ENCODE peak calls at places on chromosome 18, in ten cellular contexts. J, C, X, O, T, R, N, E, Q and Y are unnamed samples.

GRCh38 chr18:59681051-59681450 is 16.2 kb downstream of the CCBE1 start:
- DNase-seq in J (no peak), C (no peak), X (no peak), O (no peak), T (no peak), R (no peak), N (no peak), E (no peak), Q (no peak), Y (no peak)

GRCh38 chr18:62060820-62061219 is 126.0 kb downstream of the PIGN start:
- DNase-seq in J (no peak), C (no peak), X (no peak), O (no peak), T (no peak), R (no peak), N (no peak), E (no peak), Q (no peak), Y (no peak)

GRCh38 chr18:48663096-48663930 is 124.5 kb downstream of the CTIF start:
- DNase-seq in J (no peak), C (no peak), X (no peak), O (peak), T (no peak), R (no peak), N (no peak), E (no peak), Q (no peak), Y (no peak)

GRCh38 chr18:64330161-64330560 is 181.3 kb upstream of the LINC00305 start:
- DNase-seq in J (no peak), C (no peak), X (no peak), O (no peak), T (no peak), R (no peak), N (no peak), E (peak), Q (no peak), Y (no peak)

GRCh38 chr18:1002653-1003178 is 98.0 kb downstream of the ADCYAP1 start:
- DNase-seq in J (no peak), C (no peak), X (no peak), O (no peak), T (peak), R (peak), N (no peak), E (no peak), Q (no peak), Y (no peak)

GRCh38 chr18:68147728-68148127 is 567.2 kb downstream of the TMX3 start:
- DNase-seq in J (no peak), C (no peak), X (no peak), O (no peak), T (peak), R (peak), N (no peak), E (no peak), Q (no peak), Y (no peak)

GRCh38 chr18:56709463-56709862 is 58.3 kb downstream of the WDR7 start:
- DNase-seq in J (no peak), C (no peak), X (peak), O (no peak), T (peak), R (peak), N (no peak), E (no peak), Q (peak), Y (peak)

GRCh38 chr18:69400253-69400975 is at the start of gene DOK6:
- DNase-seq in J (peak), C (no peak), X (no peak), O (peak), T (peak), R (peak), N (peak), E (peak), Q (peak), Y (no peak)

GRCh38 chr18:45567123-45567522 is 48.2 kb upstream of the SLC14A2 start:
- DNase-seq in J (no peak), C (no peak), X (no peak), O (no peak), T (no peak), R (peak), N (no peak), E (peak), Q (peak), Y (no peak)

GRCh38 chr18:29874519-29875098 is 1167.9 kb downstream of the DSC3 start:
- DNase-seq in J (peak), C (no peak), X (peak), O (no peak), T (peak), R (peak), N (no peak), E (peak), Q (no peak), Y (peak)

GRCh38 chr18:59885579-59886163 is 14.1 kb upstream of the PMAIP1 start:
- DNase-seq in J (no peak), C (no peak), X (no peak), O (no peak), T (peak), R (peak), N (no peak), E (no peak), Q (peak), Y (peak)

GRCh38 chr18:21904856-21905255 is 164.3 kb downstream of the MIB1 start:
- DNase-seq in J (no peak), C (no peak), X (no peak), O (peak), T (no peak), R (no peak), N (no peak), E (no peak), Q (no peak), Y (no peak)

GRCh38 chr18:43543236-43543635 is 265.9 kb upstream of the SYT4 start:
- DNase-seq in J (no peak), C (no peak), X (no peak), O (no peak), T (no peak), R (no peak), N (no peak), E (no peak), Q (no peak), Y (no peak)

GRCh38 chr18:70469916-70470315 is 181.1 kb downstream of the SOCS6 start:
- DNase-seq in J (peak), C (no peak), X (no peak), O (no peak), T (no peak), R (no peak), N (no peak), E (no peak), Q (no peak), Y (no peak)

GRCh38 chr18:9835112-9835755 is 50.5 kb upstream of the TXNDC2 start:
- DNase-seq in J (peak), C (no peak), X (no peak), O (no peak), T (no peak), R (no peak), N (no peak), E (no peak), Q (no peak), Y (no peak)

GRCh38 chr18:10398571-10398970 is 55.9 kb upstream of the APCDD1 start:
- DNase-seq in J (no peak), C (no peak), X (no peak), O (no peak), T (no peak), R (no peak), N (no peak), E (no peak), Q (no peak), Y (no peak)

GRCh38 chr18:48418409-48419267 is 9.5 kb upstream of the ZBTB7C start:
- DNase-seq in J (peak), C (no peak), X (no peak), O (no peak), T (no peak), R (no peak), N (no peak), E (no peak), Q (no peak), Y (no peak)

GRCh38 chr18:76490701-76491171 is 4.3 kb downstream of the ZNF516 start:
- DNase-seq in J (peak), C (peak), X (no peak), O (peak), T (peak), R (no peak), N (peak), E (peak), Q (peak), Y (no peak)

GRCh38 chr18:55953326-55953725 is 365.3 kb upstream of the TCF4 start:
- DNase-seq in J (no peak), C (no peak), X (no peak), O (no peak), T (no peak), R (no peak), N (no peak), E (no peak), Q (no peak), Y (no peak)

GRCh38 chr18:46641917-46642316 is 15.1 kb downstream of the LOXHD1 start:
- DNase-seq in J (no peak), C (no peak), X (no peak), O (no peak), T (no peak), R (no peak), N (no peak), E (no peak), Q (no peak), Y (no peak)

GRCh38 chr18:56836173-56836572 is 185.0 kb downstream of the WDR7 start:
- DNase-seq in J (no peak), C (no peak), X (no peak), O (no peak), T (no peak), R (no peak), N (no peak), E (peak), Q (no peak), Y (no peak)

GRCh38 chr18:48238206-48238605 is 171.0 kb downstream of the ZBTB7C start:
- DNase-seq in J (no peak), C (no peak), X (no peak), O (no peak), T (peak), R (peak), N (no peak), E (no peak), Q (peak), Y (no peak)

GRCh38 chr18:63025251-63025710 is 294.3 kb downstream of the BCL2 start:
- DNase-seq in J (peak), C (no peak), X (no peak), O (peak), T (peak), R (no peak), N (peak), E (peak), Q (no peak), Y (no peak)

GRCh38 chr18:12861637-12862036 is 22.4 kb downstream of the PTPN2 start:
- DNase-seq in J (no peak), C (no peak), X (no peak), O (no peak), T (no peak), R (no peak), N (no peak), E (no peak), Q (no peak), Y (no peak)

GRCh38 chr18:63422862-63423304 is 607 bp upstream of the VPS4B start:
- DNase-seq in J (no peak), C (no peak), X (no peak), O (no peak), T (no peak), R (no peak), N (no peak), E (peak), Q (no peak), Y (no peak)

GRCh38 chr18:37065221-37065620 is 236.3 kb downstream of the KIAA1328 start:
- DNase-seq in J (no peak), C (no peak), X (no peak), O (no peak), T (no peak), R (no peak), N (no peak), E (no peak), Q (no peak), Y (no peak)

GRCh38 chr18:41096504-41096903 is 858.5 kb upstream of the PIK3C3 start:
- DNase-seq in J (peak), C (no peak), X (no peak), O (no peak), T (peak), R (peak), N (no peak), E (peak), Q (peak), Y (peak)
- TF ChIP-seq CTCF in J (no peak), C (no peak), X (no peak), O (no peak), T (no peak), R (peak), N (no peak), E (no peak), Q (peak), Y (peak)

GRCh38 chr18:8450013-8450412 is 159.2 kb upstream of the RAB12 start:
- DNase-seq in J (no peak), C (no peak), X (peak), O (no peak), T (no peak), R (no peak), N (no peak), E (peak), Q (no peak), Y (no peak)
- TF ChIP-seq CTCF in J (no peak), C (peak), X (peak), O (no peak), T (peak), R (peak), N (peak), E (peak), Q (peak), Y (peak)

GRCh38 chr18:32469691-32470131 is 971 bp downstream of the GAREM1 start:
- DNase-seq in J (no peak), C (no peak), X (no peak), O (no peak), T (peak), R (peak), N (no peak), E (no peak), Q (no peak), Y (no peak)

GRCh38 chr18:32470136-32470712 is 458 bp downstream of the GAREM1 start:
- DNase-seq in J (peak), C (peak), X (no peak), O (peak), T (peak), R (peak), N (peak), E (peak), Q (peak), Y (no peak)

GRCh38 chr18:32468147-32468845 is 2.4 kb downstream of the GAREM1 start:
- DNase-seq in J (no peak), C (no peak), X (no peak), O (no peak), T (peak), R (no peak), N (no peak), E (no peak), Q (no peak), Y (no peak)

GRCh38 chr18:32470713-32471633 is at the start of gene GAREM1:
- DNase-seq in J (peak), C (peak), X (peak), O (peak), T (peak), R (peak), N (peak), E (peak), Q (peak), Y (peak)

DNA sequence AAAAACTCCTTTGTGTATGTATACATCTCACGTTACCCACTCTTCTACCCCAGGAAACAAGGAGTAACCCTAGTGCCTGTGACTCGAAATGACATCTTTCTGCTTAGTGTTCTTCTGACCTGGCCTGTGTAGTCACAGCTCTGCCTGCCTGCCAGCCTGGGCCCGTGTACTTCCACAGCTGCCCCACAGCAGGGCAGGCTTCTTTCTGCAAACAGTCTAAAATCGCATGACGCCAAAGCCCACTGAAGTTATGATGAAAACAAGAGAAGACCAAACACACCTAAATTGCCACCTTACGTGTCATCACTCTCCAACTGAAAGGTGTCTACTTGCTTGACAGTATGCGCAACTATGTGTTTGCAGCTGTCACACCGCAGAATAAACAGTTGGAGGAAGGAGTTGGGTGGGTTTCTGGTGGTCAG is 1.5 kb downstream of the GAREM1 start:
- DNase-seq in J (peak), C (peak), X (no peak), O (peak), T (peak), R (peak), N (peak), E (no peak), Q (peak), Y (peak)
- TF ChIP-seq CTCF in J (peak), C (peak), X (no peak), O (no peak), T (no peak), R (peak), N (peak), E (no peak), Q (peak), Y (peak)

GRCh38 chr18:3510896-3511295 is 60.9 kb downstream of the TGIF1 start:
- DNase-seq in J (no peak), C (no peak), X (no peak), O (no peak), T (no peak), R (no peak), N (no peak), E (no peak), Q (no peak), Y (no peak)
- TF ChIP-seq CTCF in J (no peak), C (no peak), X (no peak), O (no peak), T (no peak), R (no peak), N (no peak), E (no peak), Q (no peak), Y (no peak)

DNA sequence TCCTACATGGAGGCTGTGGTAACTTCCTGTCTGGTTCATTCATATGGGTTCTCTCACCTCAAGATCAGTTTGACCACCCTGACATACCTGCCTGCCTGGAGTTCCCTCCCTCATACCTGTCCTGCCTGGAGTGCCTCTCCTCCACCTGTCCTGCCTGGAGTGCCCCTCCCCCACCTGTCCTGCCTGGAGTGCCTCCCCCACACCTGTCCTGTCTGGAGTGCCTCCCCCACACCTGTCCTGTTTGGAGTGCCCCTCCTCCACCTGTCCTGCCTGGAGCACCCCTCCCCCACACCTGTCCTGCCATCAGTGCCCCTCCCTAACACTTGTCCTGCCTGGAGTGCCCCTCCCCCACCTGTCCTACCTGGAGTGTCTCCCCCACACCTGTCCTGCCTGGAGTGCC is 461.9 kb downstream of the PTPRM start:
- DNase-seq in J (peak), C (no peak), X (no peak), O (no peak), T (no peak), R (no peak), N (no peak), E (peak), Q (no peak), Y (no peak)
- TF ChIP-seq CTCF in J (no peak), C (no peak), X (no peak), O (no peak), T (no peak), R (no peak), N (no peak), E (no peak), Q (no peak), Y (no peak)

DNA sequence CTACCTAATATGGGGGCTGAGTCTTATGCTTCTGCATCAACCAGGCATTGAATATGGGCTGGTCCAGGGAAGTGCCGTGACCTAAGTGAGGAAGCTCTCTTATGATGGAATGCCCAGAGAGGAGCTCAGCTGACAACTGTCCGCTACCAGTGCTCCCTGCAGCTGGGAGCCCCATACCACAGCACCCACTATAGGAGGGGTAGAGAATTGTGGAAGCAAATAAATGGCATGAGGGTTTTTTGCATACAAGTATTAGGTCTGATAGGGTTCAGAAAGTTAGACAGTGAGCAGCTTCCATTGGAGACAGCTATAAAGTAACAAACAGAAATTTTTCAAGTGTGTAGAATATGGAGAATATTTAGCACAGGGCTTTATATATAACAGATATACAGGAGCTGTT is 4.6 kb downstream of the TIMM21 start:
- DNase-seq in J (no peak), C (no peak), X (no peak), O (no peak), T (no peak), R (no peak), N (no peak), E (no peak), Q (no peak), Y (no peak)
- TF ChIP-seq CTCF in J (no peak), C (no peak), X (peak), O (no peak), T (peak), R (peak), N (no peak), E (peak), Q (peak), Y (peak)

DNA sequence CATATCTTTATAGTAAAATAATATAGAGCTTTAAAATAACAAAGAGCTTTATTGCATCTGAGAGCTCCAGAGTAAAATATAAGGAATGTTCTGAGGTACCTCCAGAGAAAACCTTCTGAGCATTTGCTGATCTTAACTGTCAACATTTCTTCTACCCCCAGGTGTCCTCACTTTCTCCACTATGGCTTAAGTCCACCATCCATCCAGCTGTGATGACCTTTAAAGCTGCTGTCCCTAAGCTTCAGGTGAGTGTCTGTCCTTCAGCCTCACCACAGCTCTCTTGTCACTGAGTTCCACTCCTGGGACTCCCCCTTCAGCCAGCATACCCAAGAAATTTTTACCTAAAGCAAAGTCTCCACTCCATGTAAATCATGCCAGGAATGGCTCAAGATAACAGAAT is 137.9 kb downstream of the MYO5B start:
- DNase-seq in J (no peak), C (no peak), X (no peak), O (no peak), T (no peak), R (no peak), N (no peak), E (no peak), Q (no peak), Y (no peak)
- TF ChIP-seq CTCF in J (no peak), C (no peak), X (no peak), O (no peak), T (no peak), R (no peak), N (peak), E (no peak), Q (no peak), Y (no peak)

DNA sequence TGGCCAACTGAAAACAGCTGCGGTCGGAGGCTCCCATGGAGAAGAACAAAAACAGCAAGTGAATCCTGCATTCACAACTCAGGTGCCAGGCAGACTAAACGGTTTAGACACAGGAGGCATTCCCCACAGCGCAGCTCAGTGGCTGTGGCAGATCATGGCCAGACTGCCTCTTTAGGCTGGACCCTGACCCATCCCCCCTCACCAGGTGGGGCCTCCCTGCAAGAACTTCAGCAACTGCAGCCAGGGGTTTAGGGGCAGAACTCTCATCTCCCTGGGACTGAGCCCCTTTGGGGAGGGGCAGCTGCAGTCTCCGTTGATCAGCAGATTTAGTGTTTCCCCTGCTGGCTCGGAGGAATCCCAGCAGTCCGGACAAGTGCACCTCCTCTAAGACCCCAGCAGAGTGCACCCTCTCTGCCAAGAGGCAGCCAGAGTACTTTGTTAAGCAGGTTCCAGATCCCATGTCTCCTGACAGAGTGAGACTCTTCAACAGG is 346.7 kb downstream of the SS18 start:
- DNase-seq in J (no peak), C (no peak), X (no peak), O (no peak), T (no peak), R (no peak), N (no peak), E (peak), Q (no peak), Y (no peak)
- TF ChIP-seq CTCF in J (no peak), C (no peak), X (no peak), O (no peak), T (no peak), R (no peak), N (no peak), E (no peak), Q (peak), Y (no peak)